ENCODE peak calls at places on chromosomes 4 and X, in four cellular contexts. T is body of pancreas, S is GM12892, I is foreskin keratinocyte. O is an unnamed sample.

GRCh38 chr4:78720994-78721677 is 55.0 kb upstream of the BMP2K start:
- DNase-seq in T (no peak), S (no peak), I (no peak), O (peak)

GRCh38 chr4:55742655-55743191 is 76.9 kb upstream of the EXOC1L start:
- DNase-seq in T (no peak), S (no peak), I (no peak), O (no peak)

GRCh38 chr4:182478475-182478874 is 235.3 kb downstream of the TENM3 start:
- DNase-seq in T (no peak), S (no peak), I (no peak), O (no peak)

GRCh38 chrX:68072016-68072415 is 361.3 kb downstream of the OPHN1 start:
- DNase-seq in T (no peak), S (no peak), I (no peak), O (no peak)

GRCh38 chr4:105306158-105306781 is 159.6 kb downstream of the TET2 start:
- DNase-seq in T (no peak), S (peak), I (peak), O (no peak)

GRCh38 chr4:100174985-100175383 is 15.3 kb downstream of the DDIT4L start:
- DNase-seq in T (no peak), S (no peak), I (no peak), O (no peak)

GRCh38 chr4:131091896-131092295 is 1995.9 kb downstream of the C4orf33 start:
- DNase-seq in T (no peak), S (no peak), I (no peak), O (no peak)

GRCh38 chr4:24105183-24106039 is 215.6 kb upstream of the PPARGC1A start:
- DNase-seq in T (no peak), S (no peak), I (peak), O (no peak)

GRCh38 chr4:39823193-39823592 is 125.3 kb downstream of the UBE2K start:
- DNase-seq in T (no peak), S (no peak), I (no peak), O (no peak)

GRCh38 chr4:169823685-169824084 is 65.9 kb upstream of the HPF1 start:
- DNase-seq in T (peak), S (no peak), I (peak), O (peak)

GRCh38 chr4:167555338-167556022 is 321.2 kb upstream of the SPOCK3 start:
- DNase-seq in T (no peak), S (no peak), I (no peak), O (no peak)